ENCODE peak calls at places on chromosome 11, in eight cellular contexts. G, K, N, T, O, W, E and P are unnamed samples.

GRCh38 chr11:78656327-78656726 is 81.7 kb upstream of the NARS2 start:
- DNase-seq in G (no peak), K (no peak), N (no peak), T (no peak), O (no peak), W (no peak), E (no peak), P (no peak)

GRCh38 chr11:67240575-67241389 is 25.5 kb upstream of the GRK2 start:
- DNase-seq in G (peak), K (peak), N (peak), T (peak), O (peak), W (peak), E (peak), P (peak)

GRCh38 chr11:72522186-72522585 is 87.9 kb upstream of the CLPB start:
- DNase-seq in G (no peak), K (no peak), N (no peak), T (no peak), O (no peak), W (no peak), E (no peak), P (no peak)

GRCh38 chr11:15308840-15309239 is 194.1 kb downstream of the INSC start:
- DNase-seq in G (no peak), K (no peak), N (no peak), T (no peak), O (no peak), W (no peak), E (no peak), P (no peak)

GRCh38 chr11:85918910-85919794 is 64.0 kb downstream of the CCDC83 start:
- DNase-seq in G (no peak), K (no peak), N (no peak), T (no peak), O (peak), W (no peak), E (no peak), P (peak)

GRCh38 chr11:86990079-86990478 is 34.9 kb upstream of the FZD4 start:
- DNase-seq in G (no peak), K (no peak), N (no peak), T (no peak), O (no peak), W (no peak), E (no peak), P (peak)

GRCh38 chr11:77159937-77160495 is 32.0 kb downstream of the MYO7A start:
- DNase-seq in G (no peak), K (no peak), N (no peak), T (no peak), O (no peak), W (no peak), E (no peak), P (no peak)

GRCh38 chr11:84558085-84558905 is 1068.8 kb downstream of the DLG2 start:
- DNase-seq in G (peak), K (peak), N (no peak), T (peak), O (peak), W (no peak), E (no peak), P (peak)

GRCh38 chr11:134727204-134727603 is 315.2 kb upstream of the B3GAT1 start:
- DNase-seq in G (no peak), K (no peak), N (no peak), T (no peak), O (no peak), W (no peak), E (no peak), P (no peak)

GRCh38 chr11:103257360-103257759 is 148.1 kb downstream of the DYNC2H1 start:
- DNase-seq in G (peak), K (no peak), N (no peak), T (no peak), O (peak), W (no peak), E (no peak), P (peak)

GRCh38 chr11:111602865-111603632 is 800 bp downstream of the SIK2 start:
- DNase-seq in G (peak), K (no peak), N (peak), T (peak), O (peak), W (peak), E (peak), P (peak)

GRCh38 chr11:132601863-132602262 is 930.4 kb downstream of the OPCML start:
- DNase-seq in G (no peak), K (no peak), N (no peak), T (no peak), O (no peak), W (no peak), E (no peak), P (peak)

GRCh38 chr11:79950741-79951140 is 509.9 kb upstream of the TENM4 start:
- DNase-seq in G (no peak), K (no peak), N (no peak), T (no peak), O (no peak), W (no peak), E (no peak), P (no peak)

GRCh38 chr11:5007561-5007960 is 12.9 kb downstream of the OR51L1 start:
- DNase-seq in G (no peak), K (no peak), N (no peak), T (no peak), O (no peak), W (no peak), E (no peak), P (peak)

GRCh38 chr11:80529722-80530121 is 1088.9 kb upstream of the TENM4 start:
- DNase-seq in G (no peak), K (no peak), N (no peak), T (no peak), O (no peak), W (no peak), E (no peak), P (no peak)

GRCh38 chr11:134361241-134361640 is 29.5 kb downstream of the GLB1L2 start:
- DNase-seq in G (no peak), K (no peak), N (no peak), T (no peak), O (no peak), W (no peak), E (no peak), P (no peak)

GRCh38 chr11:57649826-57650738 is at the start of gene YPEL4:
- DNase-seq in G (peak), K (no peak), N (peak), T (no peak), O (peak), W (peak), E (peak), P (peak)

GRCh38 chr11:131229221-131229620 is 141.2 kb upstream of the NTM start:
- DNase-seq in G (no peak), K (no peak), N (no peak), T (no peak), O (no peak), W (no peak), E (no peak), P (no peak)

GRCh38 chr11:79078999-79079398 is 361.8 kb downstream of the TENM4 start:
- DNase-seq in G (no peak), K (no peak), N (no peak), T (no peak), O (no peak), W (no peak), E (no peak), P (no peak)

GRCh38 chr11:47861762-47862161 is 13.6 kb upstream of the NUP160 start:
- DNase-seq in G (no peak), K (no peak), N (no peak), T (no peak), O (no peak), W (no peak), E (no peak), P (peak)

GRCh38 chr11:2131371-2132228 is 7.6 kb downstream of the IGF2 start:
- DNase-seq in G (no peak), K (no peak), N (no peak), T (no peak), O (no peak), W (no peak), E (no peak), P (no peak)

GRCh38 chr11:104198576-104198975 is 34.6 kb upstream of the PDGFD start:
- DNase-seq in G (no peak), K (no peak), N (no peak), T (no peak), O (no peak), W (no peak), E (no peak), P (peak)

GRCh38 chr11:78414321-78415051 is 3.1 kb downstream of the GAB2 start:
- DNase-seq in G (no peak), K (no peak), N (no peak), T (no peak), O (no peak), W (no peak), E (no peak), P (peak)

GRCh38 chr11:35232961-35233360 is 94.0 kb downstream of the CD44 start:
- DNase-seq in G (no peak), K (no peak), N (no peak), T (no peak), O (no peak), W (no peak), E (no peak), P (no peak)

GRCh38 chr11:45590743-45591142 is 74.7 kb downstream of the CHST1 start:
- DNase-seq in G (no peak), K (no peak), N (no peak), T (no peak), O (no peak), W (no peak), E (no peak), P (peak)

GRCh38 chr11:14577835-14578529 is 57.8 kb upstream of the PSMA1 start:
- DNase-seq in G (no peak), K (no peak), N (no peak), T (no peak), O (no peak), W (no peak), E (peak), P (no peak)

GRCh38 chr11:19225599-19225998 is 15.1 kb downstream of the E2F8 start:
- DNase-seq in G (no peak), K (no peak), N (no peak), T (peak), O (no peak), W (no peak), E (no peak), P (no peak)

DNA sequence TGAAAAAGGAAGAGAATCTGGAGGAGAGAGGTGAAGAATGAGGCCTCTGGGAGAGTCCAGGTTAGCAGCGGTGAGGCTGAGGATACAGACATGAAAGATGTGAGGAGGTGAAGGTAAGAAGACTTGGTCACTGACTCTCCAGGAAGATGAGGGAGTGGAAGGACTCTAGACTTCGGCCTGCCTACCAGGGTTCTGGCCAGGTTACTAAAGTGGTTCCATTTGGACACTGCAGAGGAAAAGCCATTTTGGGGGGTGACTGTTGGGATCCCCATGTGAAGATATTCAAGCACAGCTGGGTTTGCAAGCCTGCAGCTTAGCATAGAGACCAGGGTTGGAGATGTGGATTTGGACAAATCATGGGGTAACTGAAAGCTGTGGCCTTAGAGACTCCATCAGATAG is 7.8 kb downstream of the DCHS1 start:
- DNase-seq in G (no peak), K (no peak), N (no peak), T (no peak), O (no peak), W (no peak), E (no peak), P (no peak)
- H3K27ac ChIP-seq in G (no peak), K (no peak), N (peak), T (peak), O (no peak), W (peak), E (peak), P (peak)

DNA sequence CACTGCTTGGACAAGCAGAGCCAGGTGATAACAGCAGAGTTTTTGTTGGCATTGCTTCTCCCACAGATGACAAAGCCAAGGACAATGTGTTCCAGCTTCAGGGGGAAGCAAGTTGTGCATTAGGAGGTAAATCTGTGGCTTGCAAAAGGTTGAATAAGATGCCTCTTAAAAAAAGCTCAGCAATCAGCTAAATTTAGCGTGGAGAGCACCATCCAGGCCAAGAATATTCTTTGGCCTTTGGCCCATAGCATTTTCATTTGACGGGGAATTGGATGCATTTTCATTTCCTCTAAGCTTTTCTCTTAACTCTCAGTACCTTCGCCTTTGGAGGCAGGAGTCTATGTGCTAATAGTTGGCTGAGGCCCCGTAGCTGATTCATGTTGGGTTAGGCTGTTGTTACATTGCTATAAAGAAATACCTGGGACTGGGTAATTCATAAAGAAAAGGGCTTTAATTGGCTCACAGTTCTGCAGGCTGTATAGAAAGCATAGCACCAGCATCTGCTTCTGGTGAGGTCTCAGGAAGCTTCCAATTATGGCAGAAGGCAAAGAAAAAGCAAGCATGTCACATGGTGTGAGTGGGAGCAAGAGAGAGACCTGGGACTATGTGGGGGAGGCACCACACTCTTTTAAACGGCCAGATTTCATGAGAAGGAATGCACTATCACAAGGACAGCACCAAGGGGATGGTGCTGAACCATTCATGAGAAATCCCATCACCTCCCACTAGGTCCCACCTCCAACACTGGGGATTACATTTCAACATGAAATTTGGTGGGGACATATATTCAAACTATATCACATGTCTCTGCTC is 350.1 kb upstream of the C11orf87 start:
- DNase-seq in G (peak), K (peak), N (no peak), T (no peak), O (no peak), W (no peak), E (no peak), P (peak)
- H3K27ac ChIP-seq in G (peak), K (no peak), N (no peak), T (no peak), O (no peak), W (no peak), E (no peak), P (no peak)

DNA sequence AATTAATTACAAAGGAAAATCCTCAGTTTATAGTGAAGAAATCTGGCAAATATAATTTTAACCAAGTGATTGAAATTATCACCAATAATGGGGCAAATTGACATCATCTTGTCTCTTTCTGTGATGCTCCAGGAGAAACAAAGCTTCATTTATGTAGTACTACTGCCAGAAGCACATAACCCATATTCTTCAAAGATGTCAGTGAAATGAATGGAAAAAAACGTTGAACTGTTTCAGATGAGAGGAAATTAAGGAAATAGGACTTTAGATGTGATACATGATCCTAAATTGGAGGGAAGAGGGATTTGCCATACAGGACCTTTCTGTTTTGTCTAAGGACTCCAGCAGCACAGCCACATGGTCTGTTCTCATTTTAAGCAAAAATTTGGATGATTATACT is 57.6 kb downstream of the PPP6R3 start:
- DNase-seq in G (no peak), K (no peak), N (no peak), T (no peak), O (no peak), W (no peak), E (no peak), P (no peak)
- H3K27ac ChIP-seq in G (no peak), K (no peak), N (no peak), T (no peak), O (peak), W (no peak), E (no peak), P (no peak)

GRCh38 chr11:96158126-96158525 is 184.9 kb downstream of the MAML2 start:
- DNase-seq in G (no peak), K (no peak), N (no peak), T (no peak), O (no peak), W (no peak), E (no peak), P (no peak)
- H3K27ac ChIP-seq in G (no peak), K (no peak), N (no peak), T (no peak), O (no peak), W (peak), E (no peak), P (peak)

DNA sequence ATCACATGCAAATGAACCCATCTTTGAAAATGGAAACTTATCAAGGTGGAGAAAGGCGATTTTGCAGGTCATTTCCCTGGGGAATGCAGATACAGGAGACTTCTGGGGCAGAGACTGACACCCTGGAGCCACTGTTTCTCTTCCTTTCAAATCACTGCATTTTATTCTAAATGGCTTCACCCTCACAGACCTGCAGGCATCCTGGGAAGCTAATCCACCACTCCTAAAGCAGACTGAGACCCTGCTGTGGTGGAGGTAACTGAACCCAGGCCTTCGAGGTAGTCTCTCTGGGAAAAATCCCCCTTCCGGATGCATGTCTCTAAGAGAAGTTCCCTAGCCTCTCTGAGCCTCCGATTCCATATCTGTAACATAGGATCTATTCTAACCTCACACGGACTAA is 20.9 kb upstream of the CSNK2A3 start:
- DNase-seq in G (no peak), K (no peak), N (no peak), T (no peak), O (peak), W (no peak), E (no peak), P (no peak)
- H3K27ac ChIP-seq in G (peak), K (no peak), N (no peak), T (no peak), O (no peak), W (no peak), E (no peak), P (no peak)

GRCh38 chr11:12246169-12246568 is 131.2 kb upstream of the PARVA start:
- DNase-seq in G (no peak), K (no peak), N (no peak), T (no peak), O (no peak), W (no peak), E (no peak), P (no peak)

GRCh38 chr11:12249590-12250260 is 127.6 kb upstream of the PARVA start:
- DNase-seq in G (no peak), K (peak), N (no peak), T (peak), O (no peak), W (no peak), E (no peak), P (no peak)

GRCh38 chr11:12248330-12248729 is 129.0 kb upstream of the PARVA start:
- DNase-seq in G (no peak), K (peak), N (peak), T (peak), O (peak), W (no peak), E (no peak), P (no peak)

GRCh38 chr11:12246989-12247388 is 130.4 kb upstream of the PARVA start:
- DNase-seq in G (no peak), K (no peak), N (no peak), T (no peak), O (no peak), W (no peak), E (no peak), P (no peak)

DNA sequence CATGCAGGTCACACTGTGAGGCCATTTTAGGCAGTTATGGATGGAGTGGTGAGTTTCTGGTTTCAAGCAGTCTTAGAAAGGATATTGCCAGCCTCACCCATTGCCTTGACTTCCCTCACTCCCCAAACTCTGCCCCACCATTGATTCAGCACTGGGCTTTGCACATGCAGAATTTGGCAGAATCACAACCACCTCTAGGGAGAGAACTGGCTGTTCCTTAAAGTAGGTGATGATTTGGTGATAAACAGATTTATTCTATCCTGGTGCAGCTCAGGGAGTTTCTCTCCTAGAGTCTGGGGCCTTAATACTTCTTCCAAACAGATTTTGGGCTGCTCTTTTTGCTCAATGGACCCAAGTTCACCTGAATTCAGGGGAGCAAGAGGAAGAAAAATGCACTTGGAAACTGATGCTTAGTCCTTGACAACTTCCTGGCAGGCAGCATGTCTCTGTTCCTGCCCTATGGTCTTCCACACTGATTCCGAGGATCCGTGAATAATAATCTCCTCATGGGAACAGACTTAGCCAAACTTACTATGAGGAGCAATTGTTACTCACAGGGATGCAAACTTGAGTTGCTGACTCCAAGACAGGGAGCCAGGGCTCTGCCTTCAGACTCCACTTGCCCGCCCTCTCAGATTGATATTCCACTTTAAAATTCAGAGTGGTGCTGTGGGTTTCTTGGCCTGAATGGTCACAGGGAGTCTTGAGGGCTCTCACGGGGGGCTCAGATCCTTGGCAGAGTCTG is 129.7 kb upstream of the PARVA start:
- DNase-seq in G (no peak), K (no peak), N (no peak), T (no peak), O (no peak), W (no peak), E (no peak), P (no peak)
- H3K27ac ChIP-seq in G (peak), K (peak), N (peak), T (peak), O (no peak), W (no peak), E (no peak), P (no peak)

GRCh38 chr11:75497788-75498404 is 27.8 kb downstream of the GDPD5 start:
- DNase-seq in G (no peak), K (no peak), N (no peak), T (no peak), O (no peak), W (no peak), E (no peak), P (peak)

GRCh38 chr11:75495749-75496641 is 29.7 kb downstream of the GDPD5 start:
- DNase-seq in G (no peak), K (no peak), N (no peak), T (no peak), O (peak), W (no peak), E (no peak), P (no peak)

GRCh38 chr11:75500742-75501141 is 25.0 kb downstream of the GDPD5 start:
- DNase-seq in G (no peak), K (no peak), N (no peak), T (no peak), O (no peak), W (no peak), E (no peak), P (no peak)

GRCh38 chr11:75499423-75500305 is 26.1 kb downstream of the GDPD5 start:
- DNase-seq in G (peak), K (no peak), N (no peak), T (peak), O (no peak), W (no peak), E (no peak), P (peak)

GRCh38 chr11:75498556-75499255 is 27.0 kb downstream of the GDPD5 start:
- DNase-seq in G (no peak), K (no peak), N (no peak), T (no peak), O (no peak), W (no peak), E (no peak), P (peak)
- H3K27ac ChIP-seq in G (peak), K (no peak), N (peak), T (no peak), O (no peak), W (no peak), E (no peak), P (peak)

GRCh38 chr11:121368504-121368903 is 75.9 kb downstream of the SC5D start:
- DNase-seq in G (no peak), K (no peak), N (no peak), T (no peak), O (no peak), W (no peak), E (no peak), P (no peak)
- H3K27ac ChIP-seq in G (no peak), K (no peak), N (no peak), T (no peak), O (no peak), W (no peak), E (no peak), P (no peak)